ENCODE peak calls at places on chromosomes 3 and 15, in seven cellular contexts. I is cardiac fibroblast, B is skeletal muscle cell, P is ACHN, M is sigmoid colon, S is RCC 7860, Q is NT2/D1. K is an unnamed sample.

GRCh38 chr15:64460737-64461576 is 579 bp downstream of the ZNF609 start:
- DNase-seq in S (peak), M (peak), I (peak), P (peak), Q (no peak), B (peak), K (peak)

GRCh38 chr3:42493126-42493797 is 9.2 kb upstream of the VIPR1 start:
- DNase-seq in P (no peak), Q (no peak), B (no peak), S (no peak), I (no peak), M (peak), K (no peak)

GRCh38 chr15:52262364-52262763 is 33.2 kb downstream of the MYO5C start:
- DNase-seq in S (no peak), B (no peak), Q (no peak), P (no peak), I (peak), M (no peak), K (no peak)

GRCh38 chr3:170142373-170142772 is 39.2 kb downstream of the PHC3 start:
- DNase-seq in Q (no peak), I (no peak), B (no peak), S (no peak), M (no peak), P (no peak), K (no peak)

GRCh38 chr3:8658326-8659212 is 14.0 kb upstream of the SSUH2 start:
- DNase-seq in Q (no peak), M (no peak), B (peak), I (peak), S (no peak), P (no peak), K (no peak)

GRCh38 chr3:8746780-8747345 is 13.3 kb downstream of the CAV3 start:
- DNase-seq in Q (no peak), P (no peak), B (no peak), I (no peak), S (no peak), M (no peak), K (no peak)

GRCh38 chr3:126672741-126673140 is 17.8 kb upstream of the TXNRD3 start:
- DNase-seq in I (no peak), B (no peak), Q (no peak), M (no peak), P (no peak), S (no peak), K (peak)

GRCh38 chr15:22780267-22780666 is 6.2 kb upstream of the NIPA1 start:
- DNase-seq in I (no peak), P (no peak), Q (no peak), M (no peak), B (no peak), S (no peak), K (no peak)

GRCh38 chr15:71295242-71296031 is 180.2 kb downstream of the THSD4 start:
- DNase-seq in S (peak), Q (no peak), M (no peak), P (peak), B (peak), I (peak), K (no peak)

GRCh38 chr3:54847361-54847760 is 80.5 kb downstream of the LRTM1 start:
- DNase-seq in S (no peak), B (no peak), P (no peak), Q (no peak), M (no peak), I (no peak), K (no peak)

GRCh38 chr3:69411331-69411730 is 25.4 kb upstream of the FRMD4B start:
- DNase-seq in S (no peak), I (peak), P (no peak), B (no peak), Q (no peak), M (no peak), K (no peak)

GRCh38 chr3:88828466-88828865 is 279.0 kb upstream of the EPHA3 start:
- DNase-seq in M (no peak), P (no peak), S (no peak), Q (no peak), I (no peak), B (no peak), K (no peak)

GRCh38 chr3:19267040-19267439 is 118.7 kb downstream of the KCNH8 start:
- DNase-seq in P (no peak), S (no peak), Q (peak), M (no peak), I (no peak), B (no peak), K (no peak)

GRCh38 chr15:39589815-39590644 is 9.2 kb downstream of the THBS1 start:
- DNase-seq in I (peak), M (peak), P (peak), S (peak), Q (no peak), B (no peak), K (no peak)

GRCh38 chr15:25345943-25346342 is 92.9 kb downstream of the UBE3A start:
- DNase-seq in I (peak), S (no peak), Q (no peak), P (peak), B (no peak), M (peak), K (no peak)

GRCh38 chr3:64642327-64643151 is 45.3 kb downstream of the ADAMTS9 start:
- DNase-seq in S (no peak), P (no peak), Q (no peak), I (no peak), B (no peak), M (no peak), K (peak)

GRCh38 chr3:66428733-66429132 is 72.1 kb downstream of the LRIG1 start:
- DNase-seq in B (peak), P (peak), S (peak), M (peak), I (peak), Q (no peak), K (peak)

GRCh38 chr3:126487151-126487771 is 11.6 kb upstream of the ZXDC start:
- DNase-seq in P (no peak), I (peak), S (peak), Q (peak), B (no peak), M (no peak), K (no peak)

GRCh38 chr3:115758076-115758763 is 134.9 kb downstream of the GAP43 start:
- DNase-seq in M (no peak), S (no peak), P (no peak), B (no peak), I (no peak), Q (no peak), K (peak)

K was measured in COR-L47.